ENCODE peak calls at places on chromosomes 2 and 18, in nine cellular contexts. L, T, B, W, H, X, K, D and Y are unnamed samples.

GRCh38 chr2:65722028-65722427 is 289.6 kb upstream of the SPRED2 start:
- DNase-seq in L (no peak), T (peak; percentile 73), B (peak; percentile 54), W (no peak), H (peak; percentile 28), X (peak; percentile 39), K (no peak), D (no peak), Y (no peak)

GRCh38 chr2:164840458-164840929 is 1.1 kb downstream of the COBLL1 start:
- DNase-seq in L (no peak), T (peak; percentile 66), B (peak; percentile 68), W (no peak), H (peak; percentile 50), X (peak; percentile 36), K (no peak), D (peak; percentile 8), Y (no peak)

GRCh38 chr2:1811971-1812350 is 67.6 kb upstream of the PXDN start:
- DNase-seq in L (no peak), T (no peak), B (no peak), W (no peak), H (no peak), X (no peak), K (no peak), D (no peak), Y (no peak)

GRCh38 chr2:167144179-167144898 is 256.1 kb downstream of the XIRP2 start:
- DNase-seq in L (no peak), T (no peak), B (no peak), W (no peak), H (no peak), X (no peak), K (no peak), D (no peak), Y (no peak)

GRCh38 chr2:133919285-133919684 is 334.6 kb upstream of the MGAT5 start:
- DNase-seq in L (no peak), T (no peak), B (no peak), W (no peak), H (no peak), X (peak; percentile 1), K (no peak), D (no peak), Y (no peak)

GRCh38 chr2:218746470-218746795 is 35.5 kb upstream of the CYP27A1 start:
- DNase-seq in L (no peak), T (no peak), B (no peak), W (no peak), H (no peak), X (no peak), K (no peak), D (no peak), Y (no peak)

GRCh38 chr2:23571066-23571465 is 186.1 kb downstream of the KLHL29 start:
- DNase-seq in L (no peak), T (no peak), B (no peak), W (no peak), H (no peak), X (no peak), K (no peak), D (no peak), Y (no peak)

GRCh38 chr2:176088048-176088936 is 4.2 kb upstream of the HOXD13 start:
- DNase-seq in L (no peak), T (peak; percentile 87), B (peak; percentile 64), W (no peak), H (peak; percentile 57), X (peak; percentile 58), K (no peak), D (peak; percentile 72), Y (no peak)

GRCh38 chr18:75730249-75730648 is 302.7 kb upstream of the SMIM21 start:
- DNase-seq in L (no peak), T (no peak), B (no peak), W (no peak), H (no peak), X (no peak), K (no peak), D (no peak), Y (no peak)

GRCh38 chr2:218883491-218884490 is 3.1 kb downstream of the WNT10A start:
- DNase-seq in L (no peak), T (peak; percentile 57), B (no peak), W (no peak), H (no peak), X (no peak), K (no peak), D (peak; percentile 50), Y (peak; percentile 34)

GRCh38 chr2:37569131-37569530 is 102.3 kb downstream of the CDC42EP3 start:
- DNase-seq in L (no peak), T (no peak), B (no peak), W (no peak), H (no peak), X (no peak), K (no peak), D (no peak), Y (no peak)

GRCh38 chr18:56380682-56381081 is 257.7 kb downstream of the TXNL1 start:
- DNase-seq in L (no peak), T (no peak), B (no peak), W (no peak), H (no peak), X (no peak), K (no peak), D (no peak), Y (no peak)

GRCh38 chr2:227888289-227888688 is 16.9 kb downstream of the DAW1 start:
- DNase-seq in L (no peak), T (no peak), B (peak; percentile 42), W (no peak), H (no peak), X (no peak), K (no peak), D (peak; percentile 20), Y (no peak)

GRCh38 chr2:203579730-203580129 is 44.6 kb upstream of the RAPH1 start:
- DNase-seq in L (no peak), T (peak; percentile 34), B (no peak), W (no peak), H (no peak), X (no peak), K (no peak), D (no peak), Y (no peak)

GRCh38 chr2:158205215-158205614 is 103.5 kb downstream of the UPP2 start:
- DNase-seq in L (no peak), T (no peak), B (no peak), W (no peak), H (no peak), X (no peak), K (no peak), D (no peak), Y (no peak)

GRCh38 chr2:100482741-100483140 is 12.5 kb downstream of the NMS start:
- DNase-seq in L (no peak), T (peak; percentile 28), B (no peak), W (no peak), H (no peak), X (no peak), K (no peak), D (no peak), Y (no peak)

GRCh38 chr2:45616663-45617411 is 5.8 kb upstream of the SRBD1 start:
- DNase-seq in L (no peak), T (peak; percentile 26), B (no peak), W (no peak), H (no peak), X (peak; percentile 55), K (no peak), D (no peak), Y (no peak)